ENCODE peak calls at places on chromosomes 4 and X, in nine cellular contexts. W is NCI-H345, V is activated gamma-delta T cell treated with Interleukin-2 at 50 U/mL for 16 hours, E is B cell, K is lower leg skin, C is NCI-H1417, H is GM12865, F is T47D, T is aorta. Z is an unnamed sample.

GRCh38 chrX:140764401-140764919 is 54.9 kb downstream of the LINC00632 start:
- DNase-seq in V (no peak), K (no peak), C (peak), T (peak), H (no peak), W (peak), F (no peak), E (no peak), Z (peak)

GRCh38 chrX:111869639-111870034 is 6.3 kb upstream of the TRPC5OS start:
- DNase-seq in F (peak), C (peak), V (no peak), H (peak), E (no peak), T (no peak), K (no peak), W (peak), Z (no peak)

GRCh38 chr4:168845897-168846296 is 164.2 kb downstream of the CBR4 start:
- DNase-seq in W (peak), H (no peak), T (no peak), K (no peak), F (no peak), E (no peak), C (peak), V (no peak), Z (no peak)

GRCh38 chr4:81923140-81923539 is 450.7 kb downstream of the HNRNPD start:
- DNase-seq in H (no peak), E (no peak), F (no peak), W (no peak), V (no peak), K (no peak), C (no peak), T (no peak), Z (no peak)

GRCh38 chrX:21963736-21964135 is 23.2 kb downstream of the SMS start:
- DNase-seq in V (no peak), F (no peak), T (no peak), E (no peak), C (no peak), H (no peak), W (no peak), K (no peak), Z (no peak)

GRCh38 chrX:13647709-13648212 is 5.2 kb upstream of the TCEANC start:
- DNase-seq in E (no peak), F (no peak), V (peak), T (no peak), W (peak), K (no peak), C (peak), H (no peak), Z (no peak)

GRCh38 chrX:21166302-21166982 is 207.8 kb upstream of the CNKSR2 start:
- DNase-seq in V (no peak), H (no peak), T (no peak), C (no peak), K (no peak), E (no peak), F (no peak), W (no peak), Z (no peak)

GRCh38 chr4:144723471-144723870 is 77.5 kb downstream of the HHIP start:
- DNase-seq in T (no peak), V (no peak), E (no peak), K (no peak), H (no peak), W (no peak), C (no peak), F (no peak), Z (no peak)

GRCh38 chr4:88803600-88804096 is 106.0 kb upstream of the NAP1L5 start:
- DNase-seq in W (no peak), C (no peak), K (no peak), H (peak), V (no peak), T (no peak), E (no peak), F (no peak), Z (peak)

GRCh38 chr4:37693450-37694190 is 7.4 kb upstream of the RELL1 start:
- DNase-seq in C (no peak), E (no peak), W (no peak), V (no peak), H (no peak), K (no peak), T (no peak), F (no peak), Z (no peak)